ENCODE peak calls at places on chromosomes 2 and 18, in five cellular contexts. One of them, this sample, is unnamed.

GRCh38 chr2:11771971-11772615 is 25.7 kb downstream of the LPIN1 start:
- DNase-seq in ELR: no peak
- DNase-seq in sciatic nerve: no peak
- DNase-seq in NCI-H1694 treated with DMSO at 0.1 percent for 48 hours: no peak
- DNase-seq in H4: no peak
- DNase-seq in this sample: no peak

GRCh38 chr2:234335676-234336228 is 161.1 kb downstream of the ARL4C start:
- DNase-seq in ELR: peak; percentile 64
- DNase-seq in sciatic nerve: peak; percentile 83
- DNase-seq in NCI-H1694 treated with DMSO at 0.1 percent for 48 hours: peak; percentile 79
- DNase-seq in H4: peak; percentile 77
- DNase-seq in this sample: no peak

GRCh38 chr2:31275976-31276375 is 42.0 kb downstream of the EHD3 start:
- DNase-seq in ELR: no peak
- DNase-seq in sciatic nerve: no peak
- DNase-seq in NCI-H1694 treated with DMSO at 0.1 percent for 48 hours: no peak
- DNase-seq in H4: no peak
- DNase-seq in this sample: no peak

GRCh38 chr2:138087761-138088602 is 123.7 kb downstream of the HNMT start:
- DNase-seq in ELR: no peak
- DNase-seq in sciatic nerve: no peak
- DNase-seq in NCI-H1694 treated with DMSO at 0.1 percent for 48 hours: peak; percentile 14
- DNase-seq in H4: no peak
- DNase-seq in this sample: no peak

GRCh38 chr2:26561918-26562810 is 79.0 kb downstream of the CIB4 start:
- DNase-seq in ELR: peak; percentile 44
- DNase-seq in sciatic nerve: peak; percentile 74
- DNase-seq in NCI-H1694 treated with DMSO at 0.1 percent for 48 hours: no peak
- DNase-seq in H4: peak; percentile 68
- DNase-seq in this sample: no peak

GRCh38 chr2:61786876-61787275 is 67.0 kb downstream of the FAM161A start:
- DNase-seq in ELR: no peak
- DNase-seq in sciatic nerve: no peak
- DNase-seq in NCI-H1694 treated with DMSO at 0.1 percent for 48 hours: no peak
- DNase-seq in H4: no peak
- DNase-seq in this sample: no peak

GRCh38 chr2:20198001-20198400 is 26.9 kb downstream of the SDC1 start:
- DNase-seq in ELR: no peak
- DNase-seq in sciatic nerve: no peak
- DNase-seq in NCI-H1694 treated with DMSO at 0.1 percent for 48 hours: no peak
- DNase-seq in H4: no peak
- DNase-seq in this sample: no peak

GRCh38 chr2:176079851-176080539 is 3.8 kb downstream of the EVX2 start:
- DNase-seq in ELR: peak; percentile 60
- DNase-seq in sciatic nerve: no peak
- DNase-seq in NCI-H1694 treated with DMSO at 0.1 percent for 48 hours: peak; percentile 87
- DNase-seq in H4: peak; percentile 70
- DNase-seq in this sample: no peak

GRCh38 chr2:20170646-20171250 is 54.2 kb downstream of the SDC1 start:
- DNase-seq in ELR: no peak
- DNase-seq in sciatic nerve: peak; percentile 36
- DNase-seq in NCI-H1694 treated with DMSO at 0.1 percent for 48 hours: no peak
- DNase-seq in H4: no peak
- DNase-seq in this sample: no peak

GRCh38 chr18:33817096-33817495 is 239.1 kb downstream of the ASXL3 start:
- DNase-seq in ELR: no peak
- DNase-seq in sciatic nerve: no peak
- DNase-seq in NCI-H1694 treated with DMSO at 0.1 percent for 48 hours: no peak
- DNase-seq in H4: no peak
- DNase-seq in this sample: no peak

GRCh38 chr2:54015809-54016703 is 45.3 kb upstream of the PSME4 start:
- DNase-seq in ELR: peak; percentile 70
- DNase-seq in sciatic nerve: no peak
- DNase-seq in NCI-H1694 treated with DMSO at 0.1 percent for 48 hours: peak; percentile 13
- DNase-seq in H4: peak; percentile 11
- DNase-seq in this sample: no peak

This sample was measured in effector CD8-positive, alpha-beta T cell.